ENCODE peak calls at places on chromosome 16, in six cellular contexts. F, B, V, G, J and K are unnamed samples.
A peak's percentile ranks its signal among the peaks of the same experiment; 100 is the strongest.

GRCh38 chr16:66703359-66704215 is 7.0 kb upstream of the CMTM4 start:
- DNase-seq in J (no peak), B (no peak), F (no peak), V (no peak), G (no peak), K (no peak)

GRCh38 chr16:6967796-6968195 is 364.8 kb upstream of the RBFOX1 start:
- DNase-seq in J (no peak), B (no peak), V (no peak), F (no peak), G (no peak), K (no peak)

GRCh38 chr16:69283851-69284250 is 27.3 kb upstream of the VPS4A start:
- DNase-seq in B (no peak), V (no peak), J (no peak), F (no peak), G (no peak), K (no peak)

GRCh38 chr16:82047787-82048186 is 12.7 kb downstream of the HSD17B2 start:
- DNase-seq in B (no peak), V (no peak), G (no peak), F (no peak), J (no peak), K (no peak)

GRCh38 chr16:17305694-17306093 is 165.1 kb downstream of the XYLT1 start:
- DNase-seq in G (no peak), F (no peak), J (no peak), V (no peak), B (no peak), K (no peak)

GRCh38 chr16:53091508-53092211 is 36.9 kb downstream of the CHD9 start:
- DNase-seq in B (peak; percentile 43), G (no peak), J (no peak), F (no peak), V (peak; percentile 86), K (peak; percentile 99)

GRCh38 chr16:49094471-49094870 is 187.2 kb downstream of the CBLN1 start:
- DNase-seq in G (no peak), F (no peak), V (no peak), J (no peak), B (no peak), K (no peak)

GRCh38 chr16:14315683-14316320 is 244.7 kb downstream of the MRTFB start:
- DNase-seq in F (no peak), G (no peak), B (no peak), J (no peak), V (no peak), K (no peak)

GRCh38 chr16:7921360-7921759 is 588.7 kb downstream of the RBFOX1 start:
- DNase-seq in G (no peak), V (no peak), F (no peak), J (no peak), B (peak; percentile 48), K (no peak)

GRCh38 chr16:20812510-20812909 is 6.2 kb downstream of the REXO5 start:
- DNase-seq in J (no peak), B (no peak), F (no peak), G (no peak), V (no peak), K (no peak)

GRCh38 chr16:57504001-57504400 is 17.7 kb upstream of the DOK4 start:
- DNase-seq in F (no peak), V (no peak), J (no peak), B (no peak), G (no peak), K (no peak)

GRCh38 chr16:58459344-58460218 is 40.4 kb upstream of the NDRG4 start:
- DNase-seq in B (no peak), F (no peak), V (no peak), J (peak; percentile 75), G (no peak), K (no peak)

GRCh38 chr16:70257391-70257790 is 5.7 kb upstream of the EXOSC6 start:
- DNase-seq in F (no peak), J (no peak), B (no peak), V (no peak), G (no peak), K (no peak)

GRCh38 chr16:27598226-27598625 is 48.3 kb downstream of the KATNIP start:
- DNase-seq in F (no peak), V (no peak), J (no peak), G (no peak), B (no peak), K (no peak)

GRCh38 chr16:17633146-17633966 is 162.6 kb upstream of the XYLT1 start:
- DNase-seq in B (peak; percentile 8), F (no peak), V (no peak), J (no peak), G (no peak), K (no peak)

GRCh38 chr16:66044089-66044488 is 322.4 kb upstream of the CDH5 start:
- DNase-seq in G (no peak), V (no peak), J (no peak), B (no peak), F (no peak), K (no peak)

GRCh38 chr16:53865492-53865863 is 161.5 kb downstream of the FTO start:
- DNase-seq in G (no peak), F (no peak), B (no peak), J (peak; percentile 22), V (no peak), K (peak; percentile 14)

GRCh38 chr16:57594531-57595031 is 33.8 kb upstream of the ADGRG1 start:
- DNase-seq in G (no peak), V (no peak), J (no peak), F (no peak), B (no peak), K (no peak)

GRCh38 chr16:1099224-1100083 is 3.4 kb upstream of the C1QTNF8 start:
- DNase-seq in B (no peak), V (no peak), F (no peak), J (no peak), G (no peak), K (no peak)

GRCh38 chr16:1097800-1098199 is 1.8 kb upstream of the C1QTNF8 start:
- DNase-seq in V (peak; percentile 70), G (no peak), F (no peak), B (no peak), J (no peak), K (no peak)

GRCh38 chr16:1100084-1100800 is 4.2 kb upstream of the C1QTNF8 start:
- DNase-seq in V (no peak), F (no peak), B (peak; percentile 53), G (no peak), J (no peak), K (no peak)

GRCh38 chr16:1097156-1097555 is 1.1 kb upstream of the C1QTNF8 start:
- DNase-seq in J (no peak), F (no peak), G (no peak), V (no peak), B (no peak), K (no peak)

GRCh38 chr16:1098266-1098991 is 2.4 kb upstream of the C1QTNF8 start:
- DNase-seq in B (no peak), G (no peak), J (no peak), F (no peak), V (no peak), K (no peak)
- H3K27ac ChIP-seq in B (no peak overlapping the region), G (no peak overlapping the region), J (no peak overlapping the region), F (no peak overlapping the region), V (no peak overlapping the region), K (no peak overlapping the region)

DNA sequence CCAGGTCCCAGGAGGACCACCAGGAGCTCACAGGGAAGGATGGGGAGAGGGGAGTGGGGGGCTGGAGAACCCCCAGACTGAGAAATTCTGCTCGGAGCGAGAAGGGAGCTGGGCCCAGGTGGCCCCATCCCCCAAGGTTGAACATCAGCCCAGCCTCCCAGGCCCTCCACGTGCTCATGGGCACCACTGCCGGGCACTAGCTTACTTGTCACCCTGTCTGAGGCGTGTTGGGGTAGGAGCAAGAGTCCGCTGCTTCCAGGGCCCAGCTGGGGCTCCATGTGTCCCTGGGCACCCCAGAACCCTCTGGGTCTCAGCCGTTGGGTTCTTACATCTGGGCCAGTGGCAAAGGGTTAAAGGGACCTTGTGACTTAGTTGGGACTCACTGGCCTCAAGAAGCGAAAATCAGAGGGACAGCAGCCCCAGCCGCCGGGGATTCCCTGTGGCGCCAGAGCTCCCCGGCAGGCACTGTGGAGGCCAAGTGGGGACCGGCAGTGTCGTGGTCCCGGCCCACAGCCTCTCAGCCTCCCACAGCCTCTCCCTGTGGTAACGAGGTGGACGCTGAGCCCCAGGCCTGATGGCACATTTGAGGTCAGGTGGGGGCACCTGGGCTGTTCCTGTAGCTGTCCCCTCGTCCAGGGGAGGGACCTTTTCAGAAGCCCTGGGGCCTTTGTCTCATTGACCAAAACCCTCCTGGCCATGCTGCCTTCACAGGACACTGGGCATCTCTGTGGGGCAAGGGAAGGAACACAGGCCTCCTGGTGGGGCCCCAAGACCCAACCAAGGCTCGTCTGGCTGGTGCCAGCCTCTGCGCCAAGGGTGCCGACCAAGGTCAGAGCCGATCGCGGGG is 33.7 kb upstream of the CDH15 start:
- DNase-seq in F (no peak), B (no peak), G (no peak), J (no peak), V (no peak), K (no peak)
- H3K27ac ChIP-seq in F (no peak overlapping the region), B (no peak overlapping the region), G (no peak overlapping the region), J (no peak overlapping the region), V (no peak overlapping the region), K (no peak overlapping the region)

DNA sequence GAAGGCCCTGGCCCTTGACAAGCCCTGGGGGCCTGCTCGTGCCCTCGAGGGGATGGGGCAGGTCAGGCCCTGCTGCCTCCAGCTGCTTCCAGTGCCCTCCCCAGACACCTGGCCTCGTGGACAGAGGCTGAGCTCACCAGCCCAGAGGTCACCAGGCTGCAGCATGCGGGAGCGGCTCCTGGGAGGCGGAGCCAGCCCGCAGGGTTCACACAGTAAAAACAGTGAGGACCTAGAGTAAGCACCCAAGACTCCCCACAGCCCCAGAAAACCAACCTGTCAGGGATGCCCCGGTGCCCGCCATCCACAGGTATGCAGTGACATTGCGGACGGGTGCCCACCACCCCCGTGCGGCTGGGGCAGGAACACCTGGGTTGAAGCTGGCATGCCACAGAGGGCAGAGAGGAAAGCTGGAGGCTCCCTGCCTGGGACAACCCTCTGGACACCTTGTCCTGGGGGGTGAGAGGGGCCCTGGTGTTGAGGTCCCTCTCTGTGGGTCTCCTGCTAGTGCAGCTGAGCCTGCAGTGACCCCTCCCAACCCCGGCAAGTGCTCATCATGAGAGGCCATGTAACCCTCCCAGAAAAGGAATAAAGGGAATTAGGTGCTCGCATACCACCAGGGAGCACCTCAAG is 62.1 kb downstream of the LMF1 start:
- DNase-seq in F (no peak), B (no peak), J (no peak), V (no peak), G (no peak), K (no peak)
- H3K27ac ChIP-seq in F (no peak overlapping the region), B (no peak overlapping the region), J (no peak overlapping the region), V (peak overlapping the region; percentile 73), G (peak overlapping the region; percentile 75), K (no peak overlapping the region)

GRCh38 chr16:86806838-86807351 is 228.5 kb downstream of the FOXL1 start:
- DNase-seq in F (no peak), V (no peak), J (no peak), B (no peak), G (no peak), K (no peak)
- H3K27ac ChIP-seq in F (no peak overlapping the region), V (no peak overlapping the region), J (no peak overlapping the region), B (no peak overlapping the region), G (no peak overlapping the region), K (no peak overlapping the region)

DNA sequence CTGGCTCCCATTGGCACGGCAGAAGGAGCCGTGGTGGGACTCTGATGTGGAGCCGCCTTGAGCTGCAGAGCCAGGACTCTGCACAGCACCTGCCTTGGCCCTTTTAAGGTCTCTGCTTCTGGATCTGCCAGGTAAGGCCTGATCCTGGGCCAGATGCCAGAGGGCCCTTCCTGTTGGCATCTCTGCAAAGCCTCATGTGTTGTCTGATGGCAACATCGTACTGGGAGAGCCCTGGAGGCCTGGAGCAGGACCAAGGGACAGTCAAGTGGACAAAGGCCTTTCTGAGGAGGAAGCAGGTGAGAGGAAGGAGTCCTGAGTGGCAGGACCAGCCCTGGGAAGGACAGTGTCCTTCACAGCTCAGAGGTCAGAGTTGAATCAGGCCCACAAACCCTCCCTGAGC is 26.1 kb downstream of the SOCS1 start:
- DNase-seq in J (no peak), B (no peak), V (no peak), F (no peak), G (no peak), K (no peak)
- H3K27ac ChIP-seq in J (no peak overlapping the region), B (no peak overlapping the region), V (no peak overlapping the region), F (no peak overlapping the region), G (no peak overlapping the region), K (no peak overlapping the region)